ENCODE peak calls at places on chromosomes 1 and 21, in five cellular contexts. One of them, this sample, is unnamed.

GRCh38 chr1:172165403-172165802 is 255.1 kb upstream of the C1orf105 start:
- DNase-seq in cardiac muscle cell: no peak
- DNase-seq in esophagus squamous epithelium: no peak
- DNase-seq in left ventricle myocardium inferior: no peak
- DNase-seq in mammary epithelial cell: no peak
- DNase-seq in this sample: no peak

GRCh38 chr1:17201201-17202021 is 3.5 kb upstream of the PADI1 start:
- DNase-seq in cardiac muscle cell: no peak
- DNase-seq in esophagus squamous epithelium: no peak
- DNase-seq in left ventricle myocardium inferior: no peak
- DNase-seq in mammary epithelial cell: no peak
- DNase-seq in this sample: no peak

GRCh38 chr21:20459838-20460237 is 538.4 kb upstream of the NCAM2 start:
- DNase-seq in cardiac muscle cell: no peak
- DNase-seq in esophagus squamous epithelium: no peak
- DNase-seq in left ventricle myocardium inferior: no peak
- DNase-seq in mammary epithelial cell: no peak
- DNase-seq in this sample: peak

GRCh38 chr1:232728507-232729263 is 76.5 kb upstream of the MAP10 start:
- DNase-seq in cardiac muscle cell: no peak
- DNase-seq in esophagus squamous epithelium: no peak
- DNase-seq in left ventricle myocardium inferior: no peak
- DNase-seq in mammary epithelial cell: no peak
- DNase-seq in this sample: no peak

GRCh38 chr1:227887697-227888403 is 59.9 kb downstream of the WNT9A start:
- DNase-seq in cardiac muscle cell: no peak
- DNase-seq in esophagus squamous epithelium: no peak
- DNase-seq in left ventricle myocardium inferior: peak
- DNase-seq in mammary epithelial cell: no peak
- DNase-seq in this sample: no peak

GRCh38 chr1:3646596-3646995 is 3.3 kb downstream of the WRAP73 start:
- DNase-seq in cardiac muscle cell: no peak
- DNase-seq in esophagus squamous epithelium: no peak
- DNase-seq in left ventricle myocardium inferior: no peak
- DNase-seq in mammary epithelial cell: no peak
- DNase-seq in this sample: no peak

GRCh38 chr1:178267646-178268094 is 173.8 kb downstream of the RASAL2 start:
- DNase-seq in cardiac muscle cell: no peak
- DNase-seq in esophagus squamous epithelium: no peak
- DNase-seq in left ventricle myocardium inferior: no peak
- DNase-seq in mammary epithelial cell: peak
- DNase-seq in this sample: no peak

GRCh38 chr1:183024352-183025337 is 1.4 kb downstream of the LAMC1 start:
- DNase-seq in cardiac muscle cell: no peak
- DNase-seq in esophagus squamous epithelium: no peak
- DNase-seq in left ventricle myocardium inferior: no peak
- DNase-seq in mammary epithelial cell: peak
- DNase-seq in this sample: peak

GRCh38 chr1:198756470-198756869 is 117.6 kb downstream of the PTPRC start:
- DNase-seq in cardiac muscle cell: no peak
- DNase-seq in esophagus squamous epithelium: no peak
- DNase-seq in left ventricle myocardium inferior: no peak
- DNase-seq in mammary epithelial cell: no peak
- DNase-seq in this sample: peak

GRCh38 chr1:213530607-213531320 is 457.0 kb upstream of the PROX1 start:
- DNase-seq in cardiac muscle cell: peak
- DNase-seq in esophagus squamous epithelium: no peak
- DNase-seq in left ventricle myocardium inferior: no peak
- DNase-seq in mammary epithelial cell: no peak
- DNase-seq in this sample: no peak

GRCh38 chr1:203081465-203082355 is 4.1 kb downstream of the MYOG start:
- DNase-seq in cardiac muscle cell: no peak
- DNase-seq in esophagus squamous epithelium: no peak
- DNase-seq in left ventricle myocardium inferior: no peak
- DNase-seq in mammary epithelial cell: no peak
- DNase-seq in this sample: no peak

GRCh38 chr1:200896571-200897187 is 2.0 kb downstream of the INAVA start:
- DNase-seq in cardiac muscle cell: no peak
- DNase-seq in esophagus squamous epithelium: no peak
- DNase-seq in left ventricle myocardium inferior: no peak
- DNase-seq in mammary epithelial cell: peak
- DNase-seq in this sample: peak

GRCh38 chr1:185244015-185244747 is 72.9 kb downstream of the IVNS1ABP start:
- DNase-seq in cardiac muscle cell: no peak
- DNase-seq in esophagus squamous epithelium: no peak
- DNase-seq in left ventricle myocardium inferior: no peak
- DNase-seq in mammary epithelial cell: peak
- DNase-seq in this sample: peak

GRCh38 chr1:198179556-198179981 is 22.8 kb downstream of the NEK7 start:
- DNase-seq in cardiac muscle cell: no peak
- DNase-seq in esophagus squamous epithelium: no peak
- DNase-seq in left ventricle myocardium inferior: no peak
- DNase-seq in mammary epithelial cell: peak
- DNase-seq in this sample: no peak

GRCh38 chr1:187074445-187075045 is 245.8 kb downstream of the PLA2G4A start:
- DNase-seq in cardiac muscle cell: no peak
- DNase-seq in esophagus squamous epithelium: no peak
- DNase-seq in left ventricle myocardium inferior: no peak
- DNase-seq in mammary epithelial cell: no peak
- DNase-seq in this sample: no peak

GRCh38 chr1:62508187-62508758 is 71.4 kb downstream of the USP1 start:
- DNase-seq in cardiac muscle cell: peak
- DNase-seq in esophagus squamous epithelium: no peak
- DNase-seq in left ventricle myocardium inferior: no peak
- DNase-seq in mammary epithelial cell: peak
- DNase-seq in this sample: peak

GRCh38 chr1:70034403-70034802 is 171.0 kb downstream of the LRRC40 start:
- DNase-seq in cardiac muscle cell: peak
- DNase-seq in esophagus squamous epithelium: no peak
- DNase-seq in left ventricle myocardium inferior: no peak
- DNase-seq in mammary epithelial cell: peak
- DNase-seq in this sample: peak
- TF ChIP-seq CTCF in cardiac muscle cell: peak
- TF ChIP-seq CTCF in esophagus squamous epithelium: no peak
- TF ChIP-seq CTCF in left ventricle myocardium inferior: peak
- TF ChIP-seq CTCF in mammary epithelial cell: peak
- TF ChIP-seq CTCF in this sample: peak

GRCh38 chr1:64712049-64712448 is 32.8 kb upstream of the RAVER2 start:
- DNase-seq in cardiac muscle cell: no peak
- DNase-seq in esophagus squamous epithelium: no peak
- DNase-seq in left ventricle myocardium inferior: no peak
- DNase-seq in mammary epithelial cell: no peak
- DNase-seq in this sample: no peak

GRCh38 chr1:64711266-64711665 is 33.6 kb upstream of the RAVER2 start:
- DNase-seq in cardiac muscle cell: no peak
- DNase-seq in esophagus squamous epithelium: no peak
- DNase-seq in left ventricle myocardium inferior: no peak
- DNase-seq in mammary epithelial cell: no peak
- DNase-seq in this sample: no peak
- TF ChIP-seq CTCF in cardiac muscle cell: no peak
- TF ChIP-seq CTCF in esophagus squamous epithelium: no peak
- TF ChIP-seq CTCF in left ventricle myocardium inferior: no peak
- TF ChIP-seq CTCF in mammary epithelial cell: no peak
- TF ChIP-seq CTCF in this sample: no peak

DNA sequence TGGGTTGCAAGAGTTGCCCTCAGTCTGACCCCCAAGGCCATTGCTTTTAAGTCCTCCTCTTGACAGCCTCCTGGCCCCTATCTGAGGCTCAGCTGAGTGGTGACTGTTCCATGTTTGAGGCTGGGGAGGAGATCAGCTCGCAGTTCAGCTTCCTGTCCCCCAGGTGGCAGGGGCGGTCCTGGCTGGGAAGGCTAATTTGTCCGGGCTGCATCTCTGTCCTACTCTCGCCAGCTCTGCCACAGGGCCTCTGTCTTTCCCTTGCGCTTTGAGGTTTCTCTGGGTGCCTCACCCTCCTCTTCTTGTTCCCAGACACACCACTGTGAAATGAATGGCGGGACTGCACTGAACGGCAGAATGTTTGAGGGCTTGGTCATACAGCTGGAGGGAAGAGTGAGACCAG is 157.3 kb downstream of the KCNJ6 start:
- DNase-seq in cardiac muscle cell: peak
- DNase-seq in esophagus squamous epithelium: no peak
- DNase-seq in left ventricle myocardium inferior: no peak
- DNase-seq in mammary epithelial cell: peak
- DNase-seq in this sample: peak
- TF ChIP-seq CTCF in cardiac muscle cell: peak
- TF ChIP-seq CTCF in esophagus squamous epithelium: peak
- TF ChIP-seq CTCF in left ventricle myocardium inferior: peak
- TF ChIP-seq CTCF in mammary epithelial cell: peak
- TF ChIP-seq CTCF in this sample: peak

DNA sequence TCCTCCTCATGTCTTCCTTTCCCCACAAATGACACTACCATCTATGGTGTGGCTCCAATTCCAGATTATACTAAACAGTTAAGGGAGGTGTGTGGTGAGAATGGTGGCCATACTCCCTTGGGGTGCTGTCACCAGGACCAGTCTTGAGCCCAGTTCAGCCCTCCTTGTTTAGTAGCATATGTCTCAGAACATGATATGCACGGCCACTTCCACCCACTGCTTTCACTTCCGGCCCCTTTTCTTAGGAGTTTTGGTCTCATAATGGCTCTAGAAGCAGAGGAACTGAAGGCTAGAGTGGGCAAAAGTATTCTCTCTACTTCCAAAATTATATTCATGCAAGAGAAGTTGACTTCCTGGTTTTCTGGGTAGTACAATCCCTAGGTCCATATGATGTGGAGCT is 45.3 kb upstream of the CACNA1E start:
- DNase-seq in cardiac muscle cell: no peak
- DNase-seq in esophagus squamous epithelium: no peak
- DNase-seq in left ventricle myocardium inferior: no peak
- DNase-seq in mammary epithelial cell: no peak
- DNase-seq in this sample: no peak
- TF ChIP-seq CTCF in cardiac muscle cell: no peak
- TF ChIP-seq CTCF in esophagus squamous epithelium: no peak
- TF ChIP-seq CTCF in left ventricle myocardium inferior: no peak
- TF ChIP-seq CTCF in mammary epithelial cell: no peak
- TF ChIP-seq CTCF in this sample: no peak

GRCh38 chr21:35096959-35097358 is 47.9 kb upstream of the RUNX1 start:
- DNase-seq in cardiac muscle cell: no peak
- DNase-seq in esophagus squamous epithelium: no peak
- DNase-seq in left ventricle myocardium inferior: no peak
- DNase-seq in mammary epithelial cell: no peak
- DNase-seq in this sample: no peak
- TF ChIP-seq CTCF in cardiac muscle cell: no peak
- TF ChIP-seq CTCF in esophagus squamous epithelium: no peak
- TF ChIP-seq CTCF in left ventricle myocardium inferior: no peak
- TF ChIP-seq CTCF in mammary epithelial cell: no peak
- TF ChIP-seq CTCF in this sample: no peak

DNA sequence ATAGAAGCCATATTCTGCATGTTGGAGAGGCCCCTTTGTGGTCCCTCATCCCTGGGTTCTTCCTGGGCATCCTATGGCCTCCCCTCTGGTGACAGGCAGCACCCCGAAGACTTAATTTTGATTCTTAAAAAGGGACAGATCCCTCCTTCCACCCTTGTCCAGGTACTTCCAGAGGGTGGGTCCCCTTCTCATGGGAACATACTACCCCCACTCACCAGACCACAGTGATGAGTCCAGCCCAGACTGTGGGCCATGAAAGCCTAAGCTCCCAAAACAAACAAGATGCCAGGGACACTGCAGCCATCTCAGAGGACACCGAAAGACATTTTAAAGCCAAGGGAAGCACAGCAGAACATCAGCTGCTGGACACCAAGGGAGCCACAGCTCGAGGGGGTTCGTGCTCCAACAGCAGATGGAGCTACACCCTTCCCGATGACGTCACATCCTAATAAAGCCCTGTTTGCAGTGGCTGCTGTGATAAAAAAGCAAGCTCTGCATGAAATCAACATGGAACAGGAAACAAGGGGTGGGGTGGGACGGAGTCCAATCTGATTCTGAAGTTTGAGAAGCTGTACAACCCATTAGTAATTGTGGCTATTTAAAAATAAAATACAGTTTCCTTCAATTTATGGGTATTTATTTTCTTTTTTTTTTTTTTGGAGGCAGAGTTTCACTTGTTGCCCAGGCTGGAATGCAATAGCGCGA is 32.4 kb downstream of the GNB1 start:
- DNase-seq in cardiac muscle cell: peak
- DNase-seq in esophagus squamous epithelium: no peak
- DNase-seq in left ventricle myocardium inferior: peak
- DNase-seq in mammary epithelial cell: peak
- DNase-seq in this sample: peak
- TF ChIP-seq CTCF in cardiac muscle cell: peak
- TF ChIP-seq CTCF in esophagus squamous epithelium: peak
- TF ChIP-seq CTCF in left ventricle myocardium inferior: peak
- TF ChIP-seq CTCF in mammary epithelial cell: peak
- TF ChIP-seq CTCF in this sample: no peak

GRCh38 chr1:204280562-204280961 is 66.8 kb upstream of the GOLT1A start:
- DNase-seq in cardiac muscle cell: no peak
- DNase-seq in esophagus squamous epithelium: no peak
- DNase-seq in left ventricle myocardium inferior: no peak
- DNase-seq in mammary epithelial cell: no peak
- DNase-seq in this sample: no peak
- TF ChIP-seq CTCF in cardiac muscle cell: no peak
- TF ChIP-seq CTCF in esophagus squamous epithelium: no peak
- TF ChIP-seq CTCF in left ventricle myocardium inferior: no peak
- TF ChIP-seq CTCF in mammary epithelial cell: no peak
- TF ChIP-seq CTCF in this sample: no peak

GRCh38 chr1:29258189-29258973 is 22.1 kb downstream of the PTPRU start:
- DNase-seq in cardiac muscle cell: peak
- DNase-seq in esophagus squamous epithelium: no peak
- DNase-seq in left ventricle myocardium inferior: no peak
- DNase-seq in mammary epithelial cell: peak
- DNase-seq in this sample: no peak

GRCh38 chr1:29254346-29254745 is 18.0 kb downstream of the PTPRU start:
- DNase-seq in cardiac muscle cell: no peak
- DNase-seq in esophagus squamous epithelium: no peak
- DNase-seq in left ventricle myocardium inferior: no peak
- DNase-seq in mammary epithelial cell: no peak
- DNase-seq in this sample: no peak

GRCh38 chr1:29255134-29255666 is 18.9 kb downstream of the PTPRU start:
- DNase-seq in cardiac muscle cell: no peak
- DNase-seq in esophagus squamous epithelium: no peak
- DNase-seq in left ventricle myocardium inferior: no peak
- DNase-seq in mammary epithelial cell: no peak
- DNase-seq in this sample: no peak

GRCh38 chr1:29256979-29257804 is 20.9 kb downstream of the PTPRU start:
- DNase-seq in cardiac muscle cell: peak
- DNase-seq in esophagus squamous epithelium: no peak
- DNase-seq in left ventricle myocardium inferior: no peak
- DNase-seq in mammary epithelial cell: peak
- DNase-seq in this sample: peak

GRCh38 chr1:29256395-29256794 is 20.1 kb downstream of the PTPRU start:
- DNase-seq in cardiac muscle cell: no peak
- DNase-seq in esophagus squamous epithelium: no peak
- DNase-seq in left ventricle myocardium inferior: no peak
- DNase-seq in mammary epithelial cell: no peak
- DNase-seq in this sample: no peak
- TF ChIP-seq CTCF in cardiac muscle cell: no peak
- TF ChIP-seq CTCF in esophagus squamous epithelium: no peak
- TF ChIP-seq CTCF in left ventricle myocardium inferior: no peak
- TF ChIP-seq CTCF in mammary epithelial cell: no peak
- TF ChIP-seq CTCF in this sample: no peak

GRCh38 chr1:119327436-119328155 is 41.0 kb upstream of the HAO2 start:
- DNase-seq in cardiac muscle cell: peak
- DNase-seq in esophagus squamous epithelium: no peak
- DNase-seq in left ventricle myocardium inferior: no peak
- DNase-seq in mammary epithelial cell: no peak
- DNase-seq in this sample: no peak
- TF ChIP-seq CTCF in cardiac muscle cell: peak
- TF ChIP-seq CTCF in esophagus squamous epithelium: no peak
- TF ChIP-seq CTCF in left ventricle myocardium inferior: no peak
- TF ChIP-seq CTCF in mammary epithelial cell: no peak
- TF ChIP-seq CTCF in this sample: no peak

This sample was measured in MCF 10A.